ENCODE peak calls at places on chromosomes 2 and 18, in five cellular contexts. U, I, R, S and T are unnamed samples. For H3K27me3 and H3K36me3, the result is how much of the 10 kb centered on the place peaks cover.

GRCh38 chr2:149994057-149994728 is 406.6 kb upstream of the MMADHC start:
- DNase-seq in R (peak), I (no peak), U (peak), S (peak), T (peak)

GRCh38 chr18:8685141-8685913 is 20.0 kb upstream of the MTCL1 start:
- DNase-seq in S (peak), U (no peak), R (no peak), I (peak), T (peak)

GRCh38 chr2:179057737-179058136 is 7.8 kb upstream of the CCDC141 start:
- DNase-seq in I (no peak), S (no peak), U (no peak), R (no peak), T (no peak)

GRCh38 chr2:203802277-203803045 is 65.1 kb upstream of the CTLA4 start:
- DNase-seq in S (peak), R (peak), U (no peak), I (no peak), T (peak)

GRCh38 chr2:11876436-11876835 is 130.0 kb downstream of the LPIN1 start:
- DNase-seq in U (no peak), I (no peak), R (no peak), S (no peak), T (no peak)

GRCh38 chr2:182324665-182325064 is 102.2 kb downstream of the PDE1A start:
- DNase-seq in I (no peak), S (peak), R (peak), U (no peak), T (no peak)

GRCh38 chr2:232421189-232421785 is 14.6 kb downstream of the ALPG start:
- DNase-seq in S (no peak), U (peak), I (no peak), R (no peak), T (no peak)

GRCh38 chr2:95346236-95346737 is 49.1 kb downstream of the KCNIP3 start:
- DNase-seq in R (no peak), I (peak), S (no peak), U (no peak), T (peak)

GRCh38 chr2:207768168-207768890 is 1.4 kb downstream of the FZD5 start:
- DNase-seq in S (no peak), R (no peak), U (no peak), I (peak), T (peak)
- H3K27me3 ChIP-seq in S (under half), R (under half), U (under half), I (under half), T (under half)

DNA sequence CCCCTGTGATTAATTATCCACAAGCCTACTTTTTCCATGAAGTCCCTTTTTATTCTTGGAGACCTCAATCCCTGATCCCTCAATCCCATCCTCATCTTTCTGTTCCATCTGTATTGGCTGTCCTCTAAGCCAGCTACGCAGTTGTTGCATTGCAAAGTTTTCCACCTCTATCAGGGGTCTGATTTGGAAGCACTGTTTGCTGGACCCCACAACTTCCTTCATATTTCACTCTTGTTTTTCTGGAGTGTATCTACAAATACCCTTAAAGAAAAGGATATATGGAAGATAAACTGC is 22.4 kb downstream of the FN1 start:
- DNase-seq in S (no peak), R (no peak), I (no peak), U (no peak), T (no peak)
- H3K36me3 ChIP-seq in S (under half), R (under half), I (under half), U (under half), T (half or more)

GRCh38 chr2:105626391-105626990 is 118.2 kb upstream of the NCK2 start:
- DNase-seq in R (no peak), U (no peak), S (no peak), I (no peak), T (no peak)

GRCh38 chr2:105625632-105626031 is 119.1 kb upstream of the NCK2 start:
- DNase-seq in S (no peak), U (no peak), R (no peak), I (no peak), T (no peak)

GRCh38 chr2:105631011-105631410 is 113.7 kb upstream of the NCK2 start:
- DNase-seq in S (no peak), I (no peak), U (no peak), R (no peak), T (no peak)

GRCh38 chr2:105629634-105630033 is 115.1 kb upstream of the NCK2 start:
- DNase-seq in R (no peak), I (no peak), S (no peak), U (no peak), T (no peak)

DNA sequence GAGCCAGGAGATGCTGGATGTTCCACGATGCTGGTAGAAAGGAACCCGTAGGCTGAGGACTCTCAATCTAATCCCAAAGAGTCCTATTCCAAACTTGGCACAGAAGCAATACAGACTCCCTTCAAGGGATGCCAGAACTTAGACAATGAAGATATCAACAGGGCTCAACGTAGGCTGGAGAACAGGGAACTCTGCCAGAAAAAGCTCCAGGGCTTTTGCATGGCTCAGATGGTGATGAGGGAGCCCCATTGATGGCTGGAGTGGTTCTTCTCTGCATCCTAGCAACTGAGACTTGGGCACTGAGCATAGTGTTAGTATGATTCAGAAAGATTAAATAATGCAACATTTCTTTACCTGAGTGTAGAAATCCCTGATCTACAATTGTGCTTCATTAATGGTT is 117.2 kb upstream of the NCK2 start:
- DNase-seq in R (no peak), U (no peak), I (no peak), S (no peak), T (no peak)
- H3K27me3 ChIP-seq in R (under half), U (half or more), I (under half), S (under half), T (under half)

DNA sequence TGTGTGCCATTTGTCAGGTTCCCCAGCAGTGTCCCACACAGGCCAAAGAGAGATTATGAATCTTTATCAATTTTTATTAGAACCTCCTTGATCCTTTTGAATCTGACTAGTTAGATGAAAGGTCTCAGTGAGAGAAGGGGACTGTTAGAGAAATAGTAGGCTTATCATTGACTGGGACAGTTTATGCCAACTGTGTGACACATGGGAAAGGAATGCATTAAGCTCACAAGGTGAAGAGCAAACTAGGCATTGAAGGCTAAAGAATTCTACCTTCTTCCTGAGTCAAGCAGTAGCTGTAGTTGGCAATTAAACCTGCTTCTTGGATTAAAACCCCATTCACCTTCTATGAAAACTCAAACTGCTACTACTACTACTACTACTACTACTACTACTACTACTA is 389.6 kb upstream of the CDH19 start:
- DNase-seq in U (no peak), I (no peak), R (peak), S (peak), T (no peak)
- H3K36me3 ChIP-seq in U (under half), I (under half), R (under half), S (under half), T (under half)

GRCh38 chr18:59266019-59266369 is 7.3 kb downstream of the RAX start:
- DNase-seq in R (no peak), S (no peak), I (no peak), U (no peak), T (no peak)

GRCh38 chr18:59264136-59264571 is 9.1 kb downstream of the RAX start:
- DNase-seq in S (no peak), U (no peak), R (no peak), I (no peak), T (no peak)

GRCh38 chr18:59265246-59266018 is 7.8 kb downstream of the RAX start:
- DNase-seq in S (no peak), I (no peak), R (no peak), U (no peak), T (peak)

GRCh38 chr18:59264651-59265245 is 8.5 kb downstream of the RAX start:
- DNase-seq in U (no peak), S (no peak), I (no peak), R (no peak), T (no peak)

DNA sequence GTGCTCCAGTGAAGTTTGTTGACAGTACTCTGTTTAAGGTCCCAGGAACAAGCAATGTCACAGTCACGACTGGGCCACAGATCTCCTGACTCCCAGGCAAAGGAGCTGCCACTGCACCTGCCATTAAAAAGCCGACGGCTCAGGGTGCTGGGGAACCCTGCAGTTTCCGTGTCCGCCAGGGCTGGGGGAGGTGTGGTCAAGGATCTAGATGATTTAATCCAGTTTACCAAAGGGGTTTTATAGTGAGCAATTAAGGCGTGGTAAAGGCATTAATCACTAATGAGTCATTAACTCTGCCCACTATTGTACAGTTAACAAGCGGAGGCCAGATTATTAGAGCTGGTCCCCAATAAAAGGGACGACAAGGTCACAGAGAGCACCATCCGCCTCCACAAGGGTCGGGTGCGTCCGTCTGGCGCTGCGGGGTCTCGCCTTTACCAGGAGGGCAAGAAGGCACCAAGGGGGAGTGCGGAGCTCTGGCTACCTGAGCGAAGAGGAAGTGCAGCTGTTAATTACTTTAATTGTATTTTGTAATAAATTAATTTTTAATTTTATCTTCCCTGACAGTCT is 9.6 kb downstream of the RAX start:
- DNase-seq in I (no peak), R (no peak), S (peak), U (no peak), T (no peak)
- H3K27me3 ChIP-seq in I (half or more), R (half or more), S (under half), U (under half), T (half or more)

GRCh38 chr18:79705272-79705671 is 25.7 kb downstream of the CTDP1 start:
- DNase-seq in R (no peak), I (no peak), S (no peak), U (no peak), T (no peak)
- H3K36me3 ChIP-seq in R (under half), I (under half), S (under half), U (under half), T (under half)